ENCODE peak calls at places on chromosome 22, in nine cellular contexts. One of them, this sample, is unnamed.
A peak's percentile ranks its signal among the peaks of the same experiment; 100 is the strongest.

GRCh38 chr22:30123463-30123862 is 43.2 kb downstream of the HORMAD2 start:
- DNase-seq in KBM-7: no peak
- DNase-seq in Ammon's horn: no peak
- DNase-seq in NCI-H2081: no peak
- DNase-seq in cardiac muscle cell: no peak
- DNase-seq in stimulated activated CD8-positive, alpha-beta memory T cell treated with anti-CD3 and anti-CD28 coated beads, Interleukin-2, amount 100 ng/mL, for 1 hour: no peak
- DNase-seq in tibial artery: no peak
- DNase-seq in H9: no peak
- DNase-seq in BJ: no peak
- DNase-seq in this sample: no peak

GRCh38 chr22:50708474-50708873 is 29.5 kb upstream of the ACR start:
- DNase-seq in KBM-7: no peak
- DNase-seq in Ammon's horn: no peak
- DNase-seq in NCI-H2081: no peak
- DNase-seq in cardiac muscle cell: no peak
- DNase-seq in stimulated activated CD8-positive, alpha-beta memory T cell treated with anti-CD3 and anti-CD28 coated beads, Interleukin-2, amount 100 ng/mL, for 1 hour: no peak
- DNase-seq in tibial artery: no peak
- DNase-seq in H9: no peak
- DNase-seq in BJ: no peak
- DNase-seq in this sample: no peak

GRCh38 chr22:38951734-38952133 is 5.7 kb upstream of the APOBEC3A start:
- DNase-seq in KBM-7: no peak
- DNase-seq in Ammon's horn: no peak
- DNase-seq in NCI-H2081: no peak
- DNase-seq in cardiac muscle cell: no peak
- DNase-seq in stimulated activated CD8-positive, alpha-beta memory T cell treated with anti-CD3 and anti-CD28 coated beads, Interleukin-2, amount 100 ng/mL, for 1 hour: no peak
- DNase-seq in tibial artery: no peak
- DNase-seq in H9: no peak
- DNase-seq in BJ: no peak
- DNase-seq in this sample: no peak

GRCh38 chr22:20552450-20552894 is 45.1 kb downstream of the MED15 start:
- DNase-seq in KBM-7: no peak
- DNase-seq in Ammon's horn: peak; percentile 67
- DNase-seq in NCI-H2081: no peak
- DNase-seq in cardiac muscle cell: peak; percentile 14
- DNase-seq in stimulated activated CD8-positive, alpha-beta memory T cell treated with anti-CD3 and anti-CD28 coated beads, Interleukin-2, amount 100 ng/mL, for 1 hour: no peak
- DNase-seq in tibial artery: peak; percentile 96
- DNase-seq in H9: no peak
- DNase-seq in BJ: no peak
- DNase-seq in this sample: no peak

GRCh38 chr22:40176921-40177737 is 596 bp upstream of the TNRC6B start:
- DNase-seq in KBM-7: peak; percentile 61
- DNase-seq in Ammon's horn: peak; percentile 39
- DNase-seq in NCI-H2081: peak; percentile 29
- DNase-seq in cardiac muscle cell: peak; percentile 76
- DNase-seq in stimulated activated CD8-positive, alpha-beta memory T cell treated with anti-CD3 and anti-CD28 coated beads, Interleukin-2, amount 100 ng/mL, for 1 hour: peak; percentile 30
- DNase-seq in tibial artery: no peak
- DNase-seq in H9: peak; percentile 76
- DNase-seq in BJ: no peak
- DNase-seq in this sample: no peak

GRCh38 chr22:42895087-42895486 is 38.0 kb upstream of the ARFGAP3 start:
- DNase-seq in KBM-7: peak; percentile 92
- DNase-seq in Ammon's horn: peak; percentile 26
- DNase-seq in NCI-H2081: no peak
- DNase-seq in cardiac muscle cell: no peak
- DNase-seq in stimulated activated CD8-positive, alpha-beta memory T cell treated with anti-CD3 and anti-CD28 coated beads, Interleukin-2, amount 100 ng/mL, for 1 hour: no peak
- DNase-seq in tibial artery: no peak
- DNase-seq in H9: no peak
- DNase-seq in BJ: no peak
- DNase-seq in this sample: no peak

GRCh38 chr22:42353883-42354727 is 78.1 kb downstream of the NFAM1 start:
- DNase-seq in KBM-7: peak; percentile 45
- DNase-seq in Ammon's horn: no peak
- DNase-seq in NCI-H2081: peak; percentile 60
- DNase-seq in cardiac muscle cell: peak; percentile 16
- DNase-seq in stimulated activated CD8-positive, alpha-beta memory T cell treated with anti-CD3 and anti-CD28 coated beads, Interleukin-2, amount 100 ng/mL, for 1 hour: no peak
- DNase-seq in tibial artery: no peak
- DNase-seq in H9: peak; percentile 84
- DNase-seq in BJ: peak; percentile 54
- DNase-seq in this sample: no peak

GRCh38 chr22:39622881-39623367 is 52.4 kb downstream of the CACNA1I start:
- DNase-seq in KBM-7: peak; percentile 41
- DNase-seq in Ammon's horn: peak; percentile 33
- DNase-seq in NCI-H2081: no peak
- DNase-seq in cardiac muscle cell: peak; percentile 58
- DNase-seq in stimulated activated CD8-positive, alpha-beta memory T cell treated with anti-CD3 and anti-CD28 coated beads, Interleukin-2, amount 100 ng/mL, for 1 hour: peak; percentile 44
- DNase-seq in tibial artery: no peak
- DNase-seq in H9: peak; percentile 86
- DNase-seq in BJ: no peak
- DNase-seq in this sample: no peak

GRCh38 chr22:40224702-40225101 is 47.0 kb downstream of the TNRC6B start:
- DNase-seq in KBM-7: no peak
- DNase-seq in Ammon's horn: no peak
- DNase-seq in NCI-H2081: no peak
- DNase-seq in cardiac muscle cell: no peak
- DNase-seq in stimulated activated CD8-positive, alpha-beta memory T cell treated with anti-CD3 and anti-CD28 coated beads, Interleukin-2, amount 100 ng/mL, for 1 hour: no peak
- DNase-seq in tibial artery: no peak
- DNase-seq in H9: no peak
- DNase-seq in BJ: no peak
- DNase-seq in this sample: no peak

GRCh38 chr22:31486951-31487350 is 2.7 kb downstream of the EIF4ENIF1 start:
- DNase-seq in KBM-7: no peak
- DNase-seq in Ammon's horn: no peak
- DNase-seq in NCI-H2081: no peak
- DNase-seq in cardiac muscle cell: no peak
- DNase-seq in stimulated activated CD8-positive, alpha-beta memory T cell treated with anti-CD3 and anti-CD28 coated beads, Interleukin-2, amount 100 ng/mL, for 1 hour: no peak
- DNase-seq in tibial artery: no peak
- DNase-seq in H9: no peak
- DNase-seq in BJ: no peak
- DNase-seq in this sample: no peak